ENCODE peak calls at places on chromosomes 13 and 19, in seven cellular contexts. J is fibroblast of lung, M is spleen, X is ovary, C is body of pancreas, H is cardiac muscle cell, R is heart right ventricle. O is an unnamed sample.

GRCh38 chr13:51823861-51824260 is 19.9 kb upstream of the DHRS12 start:
- DNase-seq in J (no peak), M (no peak), X (no peak), C (no peak), H (no peak), R (no peak), O (no peak)

GRCh38 chr13:44388427-44388826 is 14.8 kb downstream of the SERP2 start:
- DNase-seq in J (no peak), M (no peak), X (no peak), C (no peak), H (peak), R (no peak), O (no peak)

GRCh38 chr13:51291341-51291740 is 48.1 kb upstream of the SERPINE3 start:
- DNase-seq in J (peak), M (no peak), X (no peak), C (no peak), H (no peak), R (no peak), O (no peak)

GRCh38 chr19:1567116-1567847 is 843 bp downstream of the MEX3D start:
- DNase-seq in J (no peak), M (no peak), X (no peak), C (peak), H (no peak), R (peak), O (no peak)

GRCh38 chr19:9796113-9796773 is 22.6 kb downstream of the FBXL12 start:
- DNase-seq in J (peak), M (peak), X (peak), C (peak), H (peak), R (peak), O (peak)

GRCh38 chr13:96551540-96551939 is 442.7 kb downstream of the OXGR1 start:
- DNase-seq in J (no peak), M (no peak), X (no peak), C (no peak), H (no peak), R (no peak), O (no peak)

GRCh38 chr13:48485447-48485846 is 47.4 kb downstream of the RCBTB2 start:
- DNase-seq in J (no peak), M (peak), X (no peak), C (no peak), H (no peak), R (no peak), O (no peak)

GRCh38 chr13:23918208-23918607 is 20.9 kb upstream of the C1QTNF9B start:
- DNase-seq in J (peak), M (no peak), X (no peak), C (no peak), H (no peak), R (no peak), O (no peak)

GRCh38 chr19:17196610-17197009 is 18.5 kb upstream of the USE1 start:
- DNase-seq in J (no peak), M (no peak), X (no peak), C (no peak), H (no peak), R (no peak), O (no peak)

GRCh38 chr19:41746593-41747227 is 8.6 kb upstream of the CEACAM6 start:
- DNase-seq in J (peak), M (no peak), X (no peak), C (peak), H (no peak), R (no peak), O (no peak)

GRCh38 chr19:13764821-13765394 is 586 bp downstream of the MRI1 start:
- DNase-seq in J (no peak), M (peak), X (peak), C (peak), H (peak), R (peak), O (no peak)

GRCh38 chr19:29678484-29679106 is 13.3 kb downstream of the PLEKHF1 start:
- DNase-seq in J (no peak), M (peak), X (peak), C (peak), H (no peak), R (peak), O (peak)

GRCh38 chr13:80337011-80337688 is 3.8 kb downstream of the SPRY2 start:
- DNase-seq in J (peak), M (no peak), X (no peak), C (no peak), H (no peak), R (no peak), O (peak)

GRCh38 chr13:111131048-111131447 is 15.9 kb downstream of the ARHGEF7 start:
- DNase-seq in J (no peak), M (no peak), X (no peak), C (no peak), H (no peak), R (no peak), O (no peak)

GRCh38 chr13:50081106-50081898 is 66.1 kb downstream of the KCNRG start:
- DNase-seq in J (no peak), M (peak), X (peak), C (peak), H (peak), R (peak), O (peak)
- TF ChIP-seq CTCF in J (no peak), M (no peak), X (no peak), C (no peak), H (peak), R (peak), O (no peak)

GRCh38 chr13:99688776-99689175 is 187.5 kb downstream of the TM9SF2 start:
- DNase-seq in J (no peak), M (no peak), X (no peak), C (no peak), H (no peak), R (no peak), O (no peak)

GRCh38 chr13:99689955-99690354 is 188.7 kb downstream of the TM9SF2 start:
- DNase-seq in J (no peak), M (no peak), X (no peak), C (no peak), H (no peak), R (no peak), O (no peak)

GRCh38 chr13:99686944-99687382 is 185.7 kb downstream of the TM9SF2 start:
- DNase-seq in J (no peak), M (no peak), X (no peak), C (no peak), H (no peak), R (no peak), O (no peak)

GRCh38 chr13:99687728-99688397 is 186.6 kb downstream of the TM9SF2 start:
- DNase-seq in J (peak), M (no peak), X (no peak), C (no peak), H (no peak), R (no peak), O (no peak)

GRCh38 chr13:99686157-99686572 is 184.9 kb downstream of the TM9SF2 start:
- DNase-seq in J (peak), M (no peak), X (no peak), C (peak), H (peak), R (peak), O (no peak)
- H3K27ac ChIP-seq in J (no peak), M (no peak), X (no peak), C (peak), H (peak), R (no peak), O (no peak)

DNA sequence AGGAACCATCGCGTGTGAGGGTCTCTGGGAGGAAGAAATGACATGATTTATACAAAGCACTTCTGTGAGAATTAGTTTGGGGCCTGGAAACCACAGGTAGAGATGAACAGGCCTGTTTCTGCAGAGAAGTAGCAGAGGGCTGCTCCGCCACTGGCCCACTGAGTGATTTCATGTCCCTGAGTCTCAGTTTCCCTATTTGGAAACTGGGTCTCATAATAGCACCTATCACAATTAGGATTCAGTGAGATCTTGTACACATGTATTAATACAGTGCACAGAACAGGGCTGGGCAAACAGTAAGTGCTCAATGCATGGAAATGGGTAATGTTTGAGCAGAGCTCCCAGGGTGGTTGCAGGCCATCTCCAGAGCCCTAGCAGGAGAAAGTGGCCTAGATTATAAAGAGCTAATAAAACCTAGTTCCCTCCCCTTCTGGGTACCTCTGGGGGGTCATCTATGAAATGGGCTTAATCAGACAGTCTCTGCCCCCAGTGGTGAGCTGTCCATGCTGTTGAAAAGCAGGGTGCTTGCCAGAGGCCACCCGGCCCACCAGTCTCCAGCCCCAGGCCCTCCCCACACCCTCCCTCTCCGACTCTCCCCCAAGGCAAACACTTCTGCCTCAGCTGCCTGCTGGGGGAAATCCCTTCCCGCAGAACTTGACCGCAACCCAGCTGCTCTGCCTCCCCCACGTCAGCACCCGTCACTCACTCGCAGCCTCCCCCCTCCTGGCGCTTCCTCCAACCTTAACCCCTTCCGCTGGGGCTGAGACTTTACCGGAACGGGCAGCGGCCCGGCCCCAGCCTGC is 4.5 kb downstream of the BCL3 start:
- DNase-seq in J (peak), M (peak), X (peak), C (peak), H (peak), R (peak), O (peak)
- H3K4me3 ChIP-seq in J (peak), M (peak), X (peak), C (no peak), H (peak), R (peak), O (peak)

GRCh38 chr13:43123856-43124255 is 100.5 kb downstream of the DNAJC15 start:
- DNase-seq in J (no peak), M (no peak), X (no peak), C (no peak), H (no peak), R (no peak), O (no peak)

GRCh38 chr13:43124495-43124894 is 101.1 kb downstream of the DNAJC15 start:
- DNase-seq in J (no peak), M (no peak), X (no peak), C (no peak), H (no peak), R (no peak), O (no peak)

GRCh38 chr13:43126420-43126819 is 103.0 kb downstream of the DNAJC15 start:
- DNase-seq in J (no peak), M (no peak), X (no peak), C (no peak), H (no peak), R (no peak), O (no peak)

GRCh38 chr13:43119206-43119605 is 95.8 kb downstream of the DNAJC15 start:
- DNase-seq in J (no peak), M (no peak), X (no peak), C (no peak), H (no peak), R (no peak), O (no peak)

DNA sequence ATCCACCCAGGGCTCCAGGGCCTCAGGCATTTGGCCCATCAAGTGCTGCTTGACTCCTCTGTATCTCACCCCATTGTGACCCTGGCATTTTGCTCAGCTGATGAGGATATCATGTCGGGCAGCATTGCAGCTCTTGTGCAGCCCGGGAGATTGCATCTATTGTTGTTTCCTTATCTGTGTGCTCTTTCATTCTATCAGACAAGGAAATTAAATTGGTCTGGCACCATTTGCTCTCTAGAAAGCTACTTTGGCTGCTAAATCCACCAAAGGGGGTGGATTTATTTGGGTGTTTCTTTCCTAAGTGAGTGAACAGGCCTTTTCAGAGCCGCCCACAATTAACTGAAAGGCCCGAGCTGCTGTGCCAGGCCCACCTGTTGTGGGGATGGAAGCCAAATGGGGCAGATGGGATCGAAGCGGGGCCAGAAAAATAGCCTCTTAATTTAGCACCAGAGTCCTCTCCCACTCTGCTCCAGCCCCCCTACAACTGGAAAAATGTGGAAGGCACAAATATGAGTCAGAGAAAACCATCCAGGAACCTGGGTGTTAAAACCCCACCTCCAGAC is 99.4 kb downstream of the DNAJC15 start:
- DNase-seq in J (no peak), M (no peak), X (no peak), C (no peak), H (no peak), R (no peak), O (no peak)
- TF ChIP-seq CTCF in J (no peak), M (no peak), X (no peak), C (no peak), H (no peak), R (no peak), O (no peak)

GRCh38 chr13:33193428-33193974 is 92.1 kb downstream of the STARD13 start:
- DNase-seq in J (peak), M (no peak), X (no peak), C (no peak), H (no peak), R (no peak), O (no peak)
- H3K27ac ChIP-seq in J (peak), M (no peak), X (no peak), C (peak), H (no peak), R (peak), O (peak)